ENCODE peak calls at places on chromosomes 2 and 18, in four cellular contexts. One of them, this sample, is unnamed.
A peak's percentile ranks its signal among the peaks of the same experiment; 100 is the strongest.

GRCh38 chr18:8279348-8279747 is 329.9 kb upstream of the RAB12 start:
- DNase-seq in SK-N-SH: no peak
- DNase-seq in CD4-positive, alpha-beta T cell: no peak
- DNase-seq in colonic mucosa: no peak
- DNase-seq in this sample: no peak

GRCh38 chr2:199100326-199101110 is 357.2 kb downstream of the SATB2 start:
- DNase-seq in SK-N-SH: no peak
- DNase-seq in CD4-positive, alpha-beta T cell: no peak
- DNase-seq in colonic mucosa: no peak
- DNase-seq in this sample: peak; percentile 82

GRCh38 chr2:189411860-189412259 is 29.4 kb upstream of the WDR75 start:
- DNase-seq in colonic mucosa: no peak
- DNase-seq in CD4-positive, alpha-beta T cell: no peak
- DNase-seq in SK-N-SH: no peak
- DNase-seq in this sample: peak; percentile 94

GRCh38 chr18:62105373-62105772 is 81.5 kb downstream of the PIGN start:
- DNase-seq in colonic mucosa: no peak
- DNase-seq in CD4-positive, alpha-beta T cell: no peak
- DNase-seq in SK-N-SH: no peak
- DNase-seq in this sample: no peak

GRCh38 chr18:31424383-31424988 is 23.1 kb upstream of the DSG3 start:
- DNase-seq in SK-N-SH: peak; percentile 16
- DNase-seq in CD4-positive, alpha-beta T cell: no peak
- DNase-seq in colonic mucosa: peak; percentile 57
- DNase-seq in this sample: no peak

GRCh38 chr2:1704606-1705556 is 39.4 kb downstream of the PXDN start:
- DNase-seq in colonic mucosa: no peak
- DNase-seq in SK-N-SH: peak; percentile 74
- DNase-seq in CD4-positive, alpha-beta T cell: no peak
- DNase-seq in this sample: no peak

GRCh38 chr2:20401495-20401855 is 45.4 kb upstream of the RHOB start:
- DNase-seq in colonic mucosa: no peak
- DNase-seq in SK-N-SH: no peak
- DNase-seq in CD4-positive, alpha-beta T cell: no peak
- DNase-seq in this sample: no peak

GRCh38 chr2:60152226-60152833 is 401.1 kb downstream of the BCL11A start:
- DNase-seq in colonic mucosa: peak; percentile 29
- DNase-seq in CD4-positive, alpha-beta T cell: no peak
- DNase-seq in SK-N-SH: no peak
- DNase-seq in this sample: peak; percentile 2

GRCh38 chr2:69344305-69344704 is 42.7 kb downstream of the GFPT1 start:
- DNase-seq in CD4-positive, alpha-beta T cell: no peak
- DNase-seq in SK-N-SH: no peak
- DNase-seq in colonic mucosa: no peak
- DNase-seq in this sample: no peak

GRCh38 chr2:36667931-36668330 is 28.6 kb upstream of the VIT start:
- DNase-seq in CD4-positive, alpha-beta T cell: no peak
- DNase-seq in colonic mucosa: no peak
- DNase-seq in SK-N-SH: no peak
- DNase-seq in this sample: no peak

GRCh38 chr2:206031950-206032567 is 53.9 kb downstream of the INO80D start:
- DNase-seq in CD4-positive, alpha-beta T cell: no peak
- DNase-seq in colonic mucosa: no peak
- DNase-seq in SK-N-SH: no peak
- DNase-seq in this sample: no peak

GRCh38 chr2:237627463-237628321 is at the start of gene LRRFIP1:
- DNase-seq in colonic mucosa: no peak
- DNase-seq in CD4-positive, alpha-beta T cell: peak; percentile 8
- DNase-seq in SK-N-SH: peak; percentile 95
- DNase-seq in this sample: no peak

GRCh38 chr2:167686691-167687090 is 560.7 kb downstream of the STK39 start:
- DNase-seq in CD4-positive, alpha-beta T cell: no peak
- DNase-seq in SK-N-SH: no peak
- DNase-seq in colonic mucosa: no peak
- DNase-seq in this sample: no peak

GRCh38 chr18:46310258-46310657 is 206.1 kb downstream of the HAUS1 start:
- DNase-seq in CD4-positive, alpha-beta T cell: no peak
- DNase-seq in SK-N-SH: no peak
- DNase-seq in colonic mucosa: no peak
- DNase-seq in this sample: no peak

GRCh38 chr2:109690822-109691541 is 76.8 kb downstream of the SOWAHC start:
- DNase-seq in CD4-positive, alpha-beta T cell: no peak
- DNase-seq in colonic mucosa: peak; percentile 93
- DNase-seq in SK-N-SH: no peak
- DNase-seq in this sample: no peak

GRCh38 chr2:63790913-63791312 is 50.8 kb upstream of the UGP2 start:
- DNase-seq in SK-N-SH: no peak
- DNase-seq in colonic mucosa: no peak
- DNase-seq in CD4-positive, alpha-beta T cell: no peak
- DNase-seq in this sample: peak; percentile 84

GRCh38 chr2:195612515-195613495 is 44.2 kb upstream of the SLC39A10 start:
- DNase-seq in SK-N-SH: no peak
- DNase-seq in colonic mucosa: no peak
- DNase-seq in CD4-positive, alpha-beta T cell: no peak
- DNase-seq in this sample: peak; percentile 77

GRCh38 chr2:127100261-127101047 is 6.5 kb downstream of the BIN1 start:
- DNase-seq in colonic mucosa: peak; percentile 88
- DNase-seq in CD4-positive, alpha-beta T cell: no peak
- DNase-seq in SK-N-SH: no peak
- DNase-seq in this sample: peak; percentile 67

GRCh38 chr2:43054367-43054766 is 172.0 kb downstream of the ZFP36L2 start:
- DNase-seq in colonic mucosa: no peak
- DNase-seq in CD4-positive, alpha-beta T cell: no peak
- DNase-seq in SK-N-SH: peak; percentile 80
- DNase-seq in this sample: no peak

GRCh38 chr2:157836531-157836930 is 39.6 kb downstream of the ACVR1 start:
- DNase-seq in CD4-positive, alpha-beta T cell: no peak
- DNase-seq in colonic mucosa: no peak
- DNase-seq in SK-N-SH: no peak
- DNase-seq in this sample: no peak

GRCh38 chr2:178530128-178530527 is 49.9 kb downstream of the PLEKHA3 start:
- DNase-seq in colonic mucosa: no peak
- DNase-seq in CD4-positive, alpha-beta T cell: no peak
- DNase-seq in SK-N-SH: no peak
- DNase-seq in this sample: no peak

GRCh38 chr2:154402138-154402714 is 296.3 kb upstream of the KCNJ3 start:
- DNase-seq in colonic mucosa: no peak
- DNase-seq in SK-N-SH: peak; percentile 16
- DNase-seq in CD4-positive, alpha-beta T cell: no peak
- DNase-seq in this sample: peak; percentile 35

GRCh38 chr2:1497122-1497611 is 83.9 kb downstream of the TPO start:
- DNase-seq in CD4-positive, alpha-beta T cell: no peak
- DNase-seq in colonic mucosa: no peak
- DNase-seq in SK-N-SH: no peak
- DNase-seq in this sample: no peak

GRCh38 chr2:30355306-30355705 is 91.7 kb upstream of the LCLAT1 start:
- DNase-seq in CD4-positive, alpha-beta T cell: no peak
- DNase-seq in SK-N-SH: no peak
- DNase-seq in colonic mucosa: no peak
- DNase-seq in this sample: peak; percentile 55

GRCh38 chr2:240405654-240406313 is 29.7 kb upstream of the GPC1 start:
- DNase-seq in CD4-positive, alpha-beta T cell: no peak
- DNase-seq in SK-N-SH: no peak
- DNase-seq in colonic mucosa: no peak
- DNase-seq in this sample: no peak

GRCh38 chr2:224982910-224983688 is 59.2 kb downstream of the DOCK10 start:
- DNase-seq in CD4-positive, alpha-beta T cell: peak; percentile 41
- DNase-seq in SK-N-SH: no peak
- DNase-seq in colonic mucosa: no peak
- DNase-seq in this sample: peak; percentile 86

GRCh38 chr2:23346029-23346428 is 39.0 kb upstream of the KLHL29 start:
- DNase-seq in SK-N-SH: no peak
- DNase-seq in colonic mucosa: no peak
- DNase-seq in CD4-positive, alpha-beta T cell: no peak
- DNase-seq in this sample: no peak

GRCh38 chr18:52343138-52343537 is 3.1 kb downstream of the DCC start:
- DNase-seq in CD4-positive, alpha-beta T cell: no peak
- DNase-seq in colonic mucosa: no peak
- DNase-seq in SK-N-SH: peak; percentile 30
- DNase-seq in this sample: no peak

GRCh38 chr2:239025081-239025801 is 177.4 kb downstream of the TWIST2 start:
- DNase-seq in colonic mucosa: no peak
- DNase-seq in CD4-positive, alpha-beta T cell: no peak
- DNase-seq in SK-N-SH: peak; percentile 50
- DNase-seq in this sample: peak; percentile 58

GRCh38 chr2:212052412-212053159 is 486.0 kb downstream of the ERBB4 start:
- DNase-seq in colonic mucosa: no peak
- DNase-seq in CD4-positive, alpha-beta T cell: no peak
- DNase-seq in SK-N-SH: no peak
- DNase-seq in this sample: no peak

GRCh38 chr18:12391487-12392136 is 14.6 kb upstream of the AFG3L2 start:
- DNase-seq in colonic mucosa: peak; percentile 65
- DNase-seq in CD4-positive, alpha-beta T cell: peak; percentile 33
- DNase-seq in SK-N-SH: peak; percentile 79
- DNase-seq in this sample: peak; percentile 66

GRCh38 chr2:127575941-127576432 is 40.5 kb downstream of the MYO7B start:
- DNase-seq in colonic mucosa: no peak
- DNase-seq in CD4-positive, alpha-beta T cell: no peak
- DNase-seq in SK-N-SH: no peak
- DNase-seq in this sample: peak; percentile 46

GRCh38 chr2:17416891-17417391 is 101.3 kb downstream of the RAD51AP2 start:
- DNase-seq in colonic mucosa: no peak
- DNase-seq in SK-N-SH: no peak
- DNase-seq in CD4-positive, alpha-beta T cell: no peak
- DNase-seq in this sample: peak; percentile 87

GRCh38 chr2:190482441-190482840 is 52.1 kb downstream of the NEMP2 start:
- DNase-seq in colonic mucosa: no peak
- DNase-seq in SK-N-SH: no peak
- DNase-seq in CD4-positive, alpha-beta T cell: no peak
- DNase-seq in this sample: peak; percentile 81

GRCh38 chr2:200749631-200750322 is 61.9 kb upstream of the BZW1 start:
- DNase-seq in CD4-positive, alpha-beta T cell: no peak
- DNase-seq in colonic mucosa: no peak
- DNase-seq in SK-N-SH: no peak
- DNase-seq in this sample: no peak

GRCh38 chr18:47932603-47933002 is 2.1 kb upstream of the SMAD2 start:
- DNase-seq in CD4-positive, alpha-beta T cell: no peak
- DNase-seq in colonic mucosa: no peak
- DNase-seq in SK-N-SH: no peak
- DNase-seq in this sample: no peak
- TF ChIP-seq CTCF in CD4-positive, alpha-beta T cell: no peak
- TF ChIP-seq CTCF in colonic mucosa: no peak
- TF ChIP-seq CTCF in SK-N-SH: no peak
- TF ChIP-seq CTCF in this sample: no peak

GRCh38 chr18:35352283-35352682 is 8.1 kb upstream of the ZNF24 start:
- DNase-seq in colonic mucosa: no peak
- DNase-seq in CD4-positive, alpha-beta T cell: no peak
- DNase-seq in SK-N-SH: no peak
- DNase-seq in this sample: no peak

GRCh38 chr18:35352778-35353177 is 8.6 kb upstream of the ZNF24 start:
- DNase-seq in CD4-positive, alpha-beta T cell: no peak
- DNase-seq in colonic mucosa: no peak
- DNase-seq in SK-N-SH: no peak
- DNase-seq in this sample: no peak

GRCh38 chr18:35355140-35355618 is 11.0 kb upstream of the ZNF24 start:
- DNase-seq in colonic mucosa: peak; percentile 68
- DNase-seq in CD4-positive, alpha-beta T cell: peak; percentile 50
- DNase-seq in SK-N-SH: peak; percentile 72
- DNase-seq in this sample: peak; percentile 85
- TF ChIP-seq CTCF in colonic mucosa: peak; percentile 66
- TF ChIP-seq CTCF in CD4-positive, alpha-beta T cell: peak; percentile 68
- TF ChIP-seq CTCF in SK-N-SH: peak; percentile 71
- TF ChIP-seq CTCF in this sample: peak; percentile 92

DNA sequence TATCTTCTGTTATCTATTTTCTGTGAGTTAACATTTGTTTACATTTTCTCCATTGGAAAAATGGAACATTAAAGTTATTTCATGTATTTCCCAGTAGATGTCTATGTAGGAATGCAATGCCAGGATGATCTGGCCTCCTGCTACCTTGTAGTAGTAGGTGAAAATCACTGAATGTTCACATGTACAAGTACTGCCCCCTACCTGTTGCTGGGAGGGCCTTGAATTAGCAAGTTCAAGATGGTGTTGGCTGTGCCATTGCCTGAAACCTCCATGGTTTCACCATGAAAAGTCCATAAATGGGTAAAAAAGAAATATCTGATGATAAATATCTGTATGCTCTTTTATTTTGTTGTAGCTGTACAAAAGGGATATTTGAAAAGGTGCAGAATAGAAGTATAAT is 30.7 kb downstream of the XRCC5 start:
- DNase-seq in colonic mucosa: peak; percentile 24
- DNase-seq in CD4-positive, alpha-beta T cell: peak; percentile 16
- DNase-seq in SK-N-SH: peak; percentile 27
- DNase-seq in this sample: no peak
- TF ChIP-seq CTCF in colonic mucosa: no peak
- TF ChIP-seq CTCF in CD4-positive, alpha-beta T cell: peak; percentile 46
- TF ChIP-seq CTCF in SK-N-SH: peak; percentile 43
- TF ChIP-seq CTCF in this sample: no peak

DNA sequence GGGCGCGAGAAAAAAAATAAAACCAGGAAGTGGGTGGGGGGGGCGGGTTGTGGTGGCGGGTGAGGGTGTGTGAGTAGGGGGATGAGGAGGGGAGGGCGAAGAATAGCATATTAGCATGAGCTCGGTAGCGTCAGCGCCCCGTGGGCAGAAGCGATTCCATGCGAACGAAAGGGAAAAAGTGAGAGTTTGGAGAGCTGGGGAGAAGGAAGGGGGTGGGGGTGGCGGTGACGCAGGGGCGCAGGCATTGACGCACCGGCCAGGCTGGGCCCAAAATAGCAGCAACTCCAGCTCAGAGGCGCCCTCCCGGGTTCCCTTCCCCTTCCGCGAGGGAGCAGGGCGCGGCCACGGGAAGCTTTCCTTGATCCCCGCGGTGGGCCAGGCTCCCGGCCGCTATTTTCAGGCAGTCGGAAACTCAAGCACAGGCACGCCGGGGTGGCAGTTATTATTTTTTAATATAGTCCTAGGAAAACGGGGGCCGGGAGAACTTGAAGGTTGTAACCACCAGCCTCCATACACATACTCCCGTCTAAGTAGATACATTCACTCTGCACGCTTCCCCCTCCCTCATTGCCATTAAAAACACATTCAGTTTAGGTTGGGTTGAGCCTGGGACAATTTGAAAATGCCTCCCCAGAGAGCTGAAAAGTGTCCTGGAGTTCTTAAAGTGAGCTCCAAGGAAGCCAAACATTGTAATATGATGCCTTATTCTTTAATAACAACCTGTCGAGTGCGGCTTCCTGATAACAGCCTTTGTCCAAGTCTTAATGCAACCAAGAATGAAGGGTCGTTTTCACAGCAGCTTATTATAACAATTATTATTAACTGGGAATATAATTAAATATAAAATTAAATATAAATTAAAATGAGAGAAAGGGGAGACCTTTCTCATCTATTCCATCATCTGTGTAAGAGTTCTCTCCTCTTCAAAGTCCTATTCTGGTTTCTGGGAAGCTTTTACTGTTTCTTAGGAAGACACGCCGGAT is 2.3 kb upstream of the NR4A2 start:
- DNase-seq in CD4-positive, alpha-beta T cell: peak; percentile 82
- DNase-seq in SK-N-SH: peak; percentile 67
- DNase-seq in colonic mucosa: peak; percentile 91
- DNase-seq in this sample: peak; percentile 92
- TF ChIP-seq CTCF in CD4-positive, alpha-beta T cell: no peak
- TF ChIP-seq CTCF in SK-N-SH: peak; percentile 15
- TF ChIP-seq CTCF in colonic mucosa: no peak
- TF ChIP-seq CTCF in this sample: peak; percentile 39

GRCh38 chr2:18650221-18650620 is 60.9 kb upstream of the NT5C1B start:
- DNase-seq in SK-N-SH: peak; percentile 23
- DNase-seq in colonic mucosa: no peak
- DNase-seq in CD4-positive, alpha-beta T cell: no peak
- DNase-seq in this sample: no peak
- TF ChIP-seq CTCF in SK-N-SH: no peak
- TF ChIP-seq CTCF in colonic mucosa: no peak
- TF ChIP-seq CTCF in CD4-positive, alpha-beta T cell: no peak
- TF ChIP-seq CTCF in this sample: no peak